ENCODE peak calls at places on chromosome 1, in five cellular contexts. One of them, this sample, is unnamed.

GRCh38 chr1:151611832-151612505 is at the start of gene SNX27:
- DNase-seq in activated T-cell treated with anti-CD3 and anti-CD28 coated beads, Interleukin-2, amount 50 U/mL, for 72 hours: peak
- DNase-seq in anterior cingulate cortex: peak
- DNase-seq in iPS-NIHi11: peak
- DNase-seq in astrocyte of the spinal cord: peak
- DNase-seq in this sample: peak

GRCh38 chr1:119859647-119860046 is 36.7 kb downstream of the ADAM30 start:
- DNase-seq in activated T-cell treated with anti-CD3 and anti-CD28 coated beads, Interleukin-2, amount 50 U/mL, for 72 hours: no peak
- DNase-seq in iPS-NIHi11: no peak
- DNase-seq in astrocyte of the spinal cord: peak
- DNase-seq in anterior cingulate cortex: no peak
- DNase-seq in this sample: no peak

GRCh38 chr1:220094016-220094911 is at the start of gene IARS2:
- DNase-seq in activated T-cell treated with anti-CD3 and anti-CD28 coated beads, Interleukin-2, amount 50 U/mL, for 72 hours: peak
- DNase-seq in anterior cingulate cortex: peak
- DNase-seq in astrocyte of the spinal cord: peak
- DNase-seq in iPS-NIHi11: peak
- DNase-seq in this sample: peak

GRCh38 chr1:43549921-43550597 is 19.4 kb downstream of the PTPRF start:
- DNase-seq in iPS-NIHi11: peak
- DNase-seq in astrocyte of the spinal cord: no peak
- DNase-seq in anterior cingulate cortex: no peak
- DNase-seq in activated T-cell treated with anti-CD3 and anti-CD28 coated beads, Interleukin-2, amount 50 U/mL, for 72 hours: peak
- DNase-seq in this sample: no peak

GRCh38 chr1:217617120-217617519 is 13.8 kb downstream of the GPATCH2 start:
- DNase-seq in iPS-NIHi11: no peak
- DNase-seq in anterior cingulate cortex: no peak
- DNase-seq in astrocyte of the spinal cord: no peak
- DNase-seq in activated T-cell treated with anti-CD3 and anti-CD28 coated beads, Interleukin-2, amount 50 U/mL, for 72 hours: no peak
- DNase-seq in this sample: no peak

GRCh38 chr1:117562581-117563491 is 43.0 kb upstream of the TENT5C start:
- DNase-seq in activated T-cell treated with anti-CD3 and anti-CD28 coated beads, Interleukin-2, amount 50 U/mL, for 72 hours: no peak
- DNase-seq in iPS-NIHi11: no peak
- DNase-seq in anterior cingulate cortex: no peak
- DNase-seq in astrocyte of the spinal cord: no peak
- DNase-seq in this sample: peak

GRCh38 chr1:35726814-35727433 is 8.2 kb upstream of the C1orf216 start:
- DNase-seq in anterior cingulate cortex: peak
- DNase-seq in iPS-NIHi11: peak
- DNase-seq in activated T-cell treated with anti-CD3 and anti-CD28 coated beads, Interleukin-2, amount 50 U/mL, for 72 hours: peak
- DNase-seq in astrocyte of the spinal cord: peak
- DNase-seq in this sample: no peak

GRCh38 chr1:110617589-110617988 is 11.4 kb upstream of the KCNA2 start:
- DNase-seq in anterior cingulate cortex: no peak
- DNase-seq in iPS-NIHi11: no peak
- DNase-seq in astrocyte of the spinal cord: no peak
- DNase-seq in activated T-cell treated with anti-CD3 and anti-CD28 coated beads, Interleukin-2, amount 50 U/mL, for 72 hours: no peak
- DNase-seq in this sample: no peak

GRCh38 chr1:222464841-222465210 is 83.1 kb downstream of the HHIPL2 start:
- DNase-seq in activated T-cell treated with anti-CD3 and anti-CD28 coated beads, Interleukin-2, amount 50 U/mL, for 72 hours: peak
- DNase-seq in iPS-NIHi11: peak
- DNase-seq in astrocyte of the spinal cord: no peak
- DNase-seq in anterior cingulate cortex: peak
- DNase-seq in this sample: peak